ENCODE peak calls at places on chromosome 2, in six cellular contexts. W is cardiac fibroblast, J is endothelial cell of umbilical vein, K is prostate gland, N is choroid plexus epithelial cell, E is psoas muscle. U is an unnamed sample.

GRCh38 chr2:161208527-161209139 is 48.4 kb downstream of the TANK start:
- DNase-seq in J (peak; percentile 69), N (peak; percentile 82), W (peak; percentile 67), E (no peak), K (no peak), U (no peak)

GRCh38 chr2:199019898-199020507 is 437.7 kb downstream of the SATB2 start:
- DNase-seq in N (peak; percentile 46), K (no peak), J (no peak), E (no peak), W (peak; percentile 10), U (no peak)

GRCh38 chr2:28583899-28584553 is 88.2 kb downstream of the PLB1 start:
- DNase-seq in E (peak; percentile 92), W (peak; percentile 90), K (no peak), N (peak; percentile 96), J (peak; percentile 98), U (peak; percentile 93)

GRCh38 chr2:240789051-240789453 is 31.0 kb downstream of the KIF1A start:
- DNase-seq in N (no peak), K (no peak), W (no peak), E (no peak), J (no peak), U (no peak)

GRCh38 chr2:10303174-10303633 is 500 bp downstream of the HPCAL1 start:
- DNase-seq in W (no peak), N (peak; percentile 19), K (no peak), J (no peak), E (peak; percentile 61), U (no peak)

GRCh38 chr2:201466050-201466660 is 14.6 kb downstream of the STRADB start:
- DNase-seq in N (peak; percentile 90), J (peak; percentile 71), K (peak; percentile 66), W (peak; percentile 70), E (no peak), U (no peak)

GRCh38 chr2:97957432-97958183 is 38.1 kb downstream of the TMEM131 start:
- DNase-seq in J (no peak), W (no peak), K (no peak), E (no peak), N (peak; percentile 18), U (no peak)

GRCh38 chr2:192978317-192978874 is 783.7 kb upstream of the TMEFF2 start:
- DNase-seq in E (no peak), J (no peak), K (no peak), N (no peak), W (no peak), U (no peak)

GRCh38 chr2:106975641-106976040 is 89.7 kb upstream of the ST6GAL2 start:
- DNase-seq in J (no peak), K (no peak), E (no peak), W (no peak), N (no peak), U (no peak)

GRCh38 chr2:233438573-233439147 is 84.4 kb downstream of the DGKD start:
- DNase-seq in N (no peak), E (no peak), K (no peak), J (no peak), W (no peak), U (no peak)

GRCh38 chr2:232477751-232478510 is 9.7 kb downstream of the ECEL1 start:
- DNase-seq in N (no peak), W (no peak), J (no peak), E (peak; percentile 35), K (no peak), U (no peak)

GRCh38 chr2:181859123-181859522 is 32.4 kb upstream of the ITPRID2 start:
- DNase-seq in W (no peak), N (no peak), J (no peak), K (no peak), E (no peak), U (no peak)

GRCh38 chr2:174836345-174836999 is 72.2 kb upstream of the CHRNA1 start:
- DNase-seq in E (no peak), J (peak; percentile 80), W (peak; percentile 92), K (no peak), N (peak; percentile 96), U (no peak)

GRCh38 chr2:217816396-217816869 is 186.4 kb downstream of the TNS1 start:
- DNase-seq in W (peak; percentile 68), J (peak; percentile 96), K (no peak), E (peak; percentile 79), N (peak; percentile 70), U (no peak)

GRCh38 chr2:17518212-17519154 is at the start of gene RAD51AP2:
- DNase-seq in J (peak; percentile 55), E (peak; percentile 93), K (peak; percentile 73), N (peak; percentile 86), W (peak; percentile 85), U (peak; percentile 91)
- H3K4me3 ChIP-seq in J (peak within 1 kb of the TSS; percentile 27), E (peak within 1 kb of the TSS; percentile 70), K (peak within 1 kb of the TSS; percentile 17), N (peak within 1 kb of the TSS; percentile 60), W (peak within 1 kb of the TSS; percentile 50), U (peak within 1 kb of the TSS; percentile 35)

DNA sequence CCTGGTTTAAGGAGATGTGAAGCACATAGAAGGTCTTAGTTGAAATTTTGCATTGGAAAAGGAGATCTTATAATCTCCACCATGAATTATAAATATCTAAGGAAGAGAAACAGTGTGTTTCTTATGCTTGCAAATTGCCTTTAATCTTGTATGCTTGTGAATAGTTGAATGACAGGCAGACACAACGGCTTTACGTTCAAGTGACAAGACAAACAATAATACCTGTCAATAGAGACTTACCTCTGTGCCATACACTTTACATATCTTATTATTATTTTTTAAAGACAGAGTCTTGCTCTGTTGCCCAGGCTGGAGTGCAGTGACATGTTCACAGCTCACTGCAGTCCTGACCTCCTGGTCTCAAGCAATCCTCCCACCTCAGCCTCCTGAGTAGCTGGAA is 113.7 kb downstream of the QPCT start:
- DNase-seq in K (no peak), J (no peak), E (no peak), W (no peak), N (no peak), U (no peak)
- H3K4me3 ChIP-seq in K (no peak overlapping the region), J (no peak overlapping the region), E (no peak overlapping the region), W (no peak overlapping the region), N (no peak overlapping the region), U (no peak overlapping the region)

GRCh38 chr2:62208758-62209114 is 12.8 kb downstream of the B3GNT2 start:
- DNase-seq in N (no peak), W (no peak), J (no peak), E (no peak), K (no peak), U (no peak)
- H3K4me3 ChIP-seq in N (no peak overlapping the region), W (no peak overlapping the region), J (no peak overlapping the region), E (no peak overlapping the region), K (no peak overlapping the region), U (no peak overlapping the region)

GRCh38 chr2:12223732-12224131 is 477.3 kb downstream of the LPIN1 start:
- DNase-seq in N (no peak), K (no peak), E (no peak), J (no peak), W (no peak), U (no peak)

GRCh38 chr2:12226653-12227052 is 480.2 kb downstream of the LPIN1 start:
- DNase-seq in K (no peak), J (no peak), W (no peak), N (no peak), E (no peak), U (no peak)

GRCh38 chr2:12221583-12221982 is 475.2 kb downstream of the LPIN1 start:
- DNase-seq in W (peak; percentile 32), E (no peak), K (no peak), J (no peak), N (no peak), U (no peak)

GRCh38 chr2:12219761-12220160 is 473.3 kb downstream of the LPIN1 start:
- DNase-seq in J (no peak), N (no peak), E (no peak), W (no peak), K (no peak), U (no peak)

GRCh38 chr2:12222561-12222960 is 476.1 kb downstream of the LPIN1 start:
- DNase-seq in N (no peak), K (no peak), W (no peak), J (no peak), E (no peak), U (no peak)
- H3K4me3 ChIP-seq in N (no peak overlapping the region), K (no peak overlapping the region), W (no peak overlapping the region), J (no peak overlapping the region), E (no peak overlapping the region), U (no peak overlapping the region)

GRCh38 chr2:46983065-46983801 is 67.6 kb upstream of the MCFD2 start:
- DNase-seq in E (no peak), N (peak; percentile 68), W (peak; percentile 57), J (peak; percentile 47), K (no peak), U (peak; percentile 68)

GRCh38 chr2:46979611-46980010 is 64.0 kb upstream of the MCFD2 start:
- DNase-seq in E (no peak), W (no peak), J (no peak), N (no peak), K (no peak), U (no peak)

GRCh38 chr2:46982356-46983064 is 66.9 kb upstream of the MCFD2 start:
- DNase-seq in W (no peak), N (no peak), J (no peak), K (no peak), E (no peak), U (no peak)

GRCh38 chr2:46981662-46982351 is 66.2 kb upstream of the MCFD2 start:
- DNase-seq in K (no peak), E (no peak), N (no peak), J (no peak), W (no peak), U (no peak)

DNA sequence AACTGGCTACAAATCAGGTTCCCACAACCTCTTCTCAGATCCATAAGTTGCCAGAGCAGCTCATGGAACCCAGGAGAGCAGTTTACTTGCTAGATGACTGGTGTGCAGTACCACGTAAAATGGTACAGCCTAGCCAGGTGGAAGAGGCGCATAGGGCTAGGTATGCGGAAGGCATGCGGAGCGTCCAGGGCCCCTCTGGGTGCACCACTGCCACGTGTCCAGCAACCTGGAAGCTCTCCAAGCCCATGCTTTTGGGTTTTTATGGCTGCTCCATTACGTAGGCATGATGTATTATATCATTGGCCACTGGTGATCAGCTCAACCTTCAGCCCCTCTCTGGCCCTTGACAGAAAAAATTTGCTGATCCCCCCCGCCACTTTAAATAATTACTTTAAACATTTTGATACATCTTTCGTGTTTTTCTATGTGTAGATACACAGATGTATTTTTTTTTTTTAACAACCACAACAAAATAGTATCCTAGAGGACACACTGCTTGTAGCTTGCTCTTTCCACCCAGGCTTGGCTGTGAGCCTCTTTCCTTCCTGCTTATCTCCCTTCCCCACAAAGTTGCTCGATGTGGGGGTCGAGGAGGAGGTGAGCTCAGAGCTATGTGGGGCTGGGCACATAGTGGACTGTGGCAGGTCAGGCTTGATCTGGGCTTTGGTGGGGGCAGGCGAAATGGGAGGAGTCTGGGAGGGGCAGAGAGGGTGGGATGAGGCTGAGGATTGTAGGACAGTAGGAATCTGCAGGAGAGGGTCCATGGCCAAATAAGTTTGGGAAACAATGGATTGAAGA is 65.4 kb upstream of the MCFD2 start:
- DNase-seq in K (no peak), N (no peak), J (no peak), E (no peak), W (no peak), U (no peak)
- H3K4me3 ChIP-seq in K (no peak overlapping the region), N (no peak overlapping the region), J (no peak overlapping the region), E (no peak overlapping the region), W (no peak overlapping the region), U (no peak overlapping the region)

GRCh38 chr2:88615822-88616221 is 11.4 kb downstream of the EIF2AK3 start:
- DNase-seq in N (no peak), W (no peak), K (no peak), E (no peak), J (no peak), U (no peak)
- H3K4me3 ChIP-seq in N (no peak overlapping the region), W (no peak overlapping the region), K (no peak overlapping the region), E (no peak overlapping the region), J (no peak overlapping the region), U (no peak overlapping the region)